ENCODE peak calls at places on chromosomes 1 and 21, in five cellular contexts. F, E, U, P and M are unnamed samples. For H3K27me3, the result is how much of the 10 kb centered on the place peaks cover.

GRCh38 chr1:164092603-164093353 is 466.2 kb upstream of the PBX1 start:
- DNase-seq in F (no peak), E (no peak), U (no peak), P (no peak), M (no peak)

GRCh38 chr1:115764541-115764940 is 4.0 kb downstream of the CASQ2 start:
- DNase-seq in F (no peak), E (peak), U (no peak), P (no peak), M (no peak)

GRCh38 chr1:2269193-2269921 is 41.2 kb downstream of the SKI start:
- DNase-seq in F (no peak), E (no peak), U (no peak), P (no peak), M (no peak)

GRCh38 chr1:20386682-20387081 is 96.0 kb downstream of the VWA5B1 start:
- DNase-seq in F (no peak), E (no peak), U (no peak), P (no peak), M (no peak)

GRCh38 chr1:2929335-2929734 is 91.9 kb upstream of the ACTRT2 start:
- DNase-seq in F (no peak), E (no peak), U (no peak), P (no peak), M (no peak)

GRCh38 chr1:10939654-10940450 is 72.6 kb upstream of the TARDBP start:
- DNase-seq in F (no peak), E (no peak), U (no peak), P (no peak), M (no peak)

GRCh38 chr1:155277896-155278688 is 829 bp downstream of the HCN3 start:
- DNase-seq in F (peak), E (peak), U (peak), P (peak), M (no peak)

GRCh38 chr1:212368073-212368484 is 46.6 kb downstream of the PACC1 start:
- DNase-seq in F (no peak), E (peak), U (no peak), P (peak), M (no peak)

GRCh38 chr1:210857724-210858123 is 276.2 kb downstream of the KCNH1 start:
- DNase-seq in F (no peak), E (no peak), U (no peak), P (no peak), M (no peak)

GRCh38 chr1:38685373-38685772 is 174.2 kb downstream of the RRAGC start:
- DNase-seq in F (no peak), E (no peak), U (no peak), P (no peak), M (no peak)

GRCh38 chr1:231611851-231612250 is 14.7 kb upstream of the DISC1 start:
- DNase-seq in F (no peak), E (no peak), U (no peak), P (no peak), M (no peak)

GRCh38 chr1:206115791-206116190 is 1.4 kb downstream of the AVPR1B start:
- DNase-seq in F (no peak), E (no peak), U (no peak), P (no peak), M (no peak)

GRCh38 chr1:234932506-234932905 is 196.1 kb downstream of the TOMM20 start:
- DNase-seq in F (no peak), E (no peak), U (no peak), P (no peak), M (no peak)

GRCh38 chr21:36710729-36711048 is 11.8 kb downstream of the SIM2 start:
- DNase-seq in F (peak), E (no peak), U (no peak), P (no peak), M (no peak)

GRCh38 chr1:66925944-66926343 is 1.2 kb downstream of the MIER1 start:
- DNase-seq in F (no peak), E (no peak), U (no peak), P (no peak), M (no peak)

GRCh38 chr1:101291562-101292035 is 54.8 kb downstream of the S1PR1 start:
- DNase-seq in F (no peak), E (peak), U (no peak), P (no peak), M (no peak)

GRCh38 chr21:33033094-33033951 is 7.6 kb downstream of the OLIG2 start:
- DNase-seq in F (no peak), E (no peak), U (no peak), P (no peak), M (no peak)

GRCh38 chr1:169879034-169879835 is 14.5 kb downstream of the SCYL3 start:
- DNase-seq in F (no peak), E (no peak), U (no peak), P (no peak), M (no peak)

GRCh38 chr1:163320891-163321290 is 863 bp upstream of the NUF2 start:
- DNase-seq in F (no peak), E (no peak), U (no peak), P (no peak), M (no peak)

GRCh38 chr1:247747616-247748015 is 325 bp downstream of the OR14A2 start:
- DNase-seq in F (no peak), E (peak), U (no peak), P (no peak), M (no peak)

GRCh38 chr1:234848972-234849641 is 239.1 kb upstream of the IRF2BP2 start:
- DNase-seq in F (no peak), E (peak), U (no peak), P (no peak), M (no peak)

DNA sequence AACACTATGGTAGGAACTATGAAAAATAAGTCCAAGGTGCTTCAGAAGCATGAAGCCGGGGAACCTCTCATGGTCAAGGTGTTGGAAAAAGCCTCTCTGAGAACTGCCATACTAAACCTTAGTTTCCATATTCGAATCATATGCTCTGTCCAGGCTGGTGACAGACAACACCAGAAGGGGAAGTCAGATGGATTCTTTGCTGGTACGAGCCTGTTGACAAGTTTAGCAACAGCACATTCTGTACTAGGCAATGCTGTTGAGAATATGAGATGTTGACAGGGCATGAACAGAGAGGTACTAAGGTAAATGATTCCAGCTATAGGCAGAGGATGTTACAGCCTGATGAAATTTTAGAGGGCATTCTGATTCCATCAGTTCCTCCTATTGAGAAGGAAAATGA is 461.3 kb upstream of the ZRANB2 start:
- DNase-seq in F (no peak), E (no peak), U (no peak), P (no peak), M (no peak)
- TF ChIP-seq CTCF in F (no peak), E (no peak), U (no peak), P (no peak), M (no peak)

GRCh38 chr1:23908453-23909341 is 4.5 kb downstream of the CNR2 start:
- DNase-seq in F (no peak), E (no peak), U (no peak), P (no peak), M (no peak)
- H3K27me3 ChIP-seq in F (under half), E (under half), U (half or more), P (under half), M (under half)

GRCh38 chr1:52264530-52265115 is 101.4 kb downstream of the CC2D1B start:
- DNase-seq in F (no peak), E (no peak), U (no peak), P (no peak), M (no peak)
- TF ChIP-seq CTCF in F (peak), E (peak), U (peak), P (no peak), M (no peak)

GRCh38 chr21:44899768-44900558 is 20.7 kb downstream of the ITGB2 start:
- DNase-seq in F (peak), E (no peak), U (peak), P (no peak), M (no peak)

GRCh38 chr21:44897326-44898010 is 23.2 kb downstream of the ITGB2 start:
- DNase-seq in F (no peak), E (no peak), U (peak), P (peak), M (no peak)

GRCh38 chr21:44896561-44897286 is 23.2 kb upstream of the PTTG1IP start:
- DNase-seq in F (no peak), E (no peak), U (peak), P (no peak), M (no peak)

GRCh38 chr21:44898851-44899767 is 21.6 kb downstream of the ITGB2 start:
- DNase-seq in F (peak), E (no peak), U (peak), P (no peak), M (no peak)

DNA sequence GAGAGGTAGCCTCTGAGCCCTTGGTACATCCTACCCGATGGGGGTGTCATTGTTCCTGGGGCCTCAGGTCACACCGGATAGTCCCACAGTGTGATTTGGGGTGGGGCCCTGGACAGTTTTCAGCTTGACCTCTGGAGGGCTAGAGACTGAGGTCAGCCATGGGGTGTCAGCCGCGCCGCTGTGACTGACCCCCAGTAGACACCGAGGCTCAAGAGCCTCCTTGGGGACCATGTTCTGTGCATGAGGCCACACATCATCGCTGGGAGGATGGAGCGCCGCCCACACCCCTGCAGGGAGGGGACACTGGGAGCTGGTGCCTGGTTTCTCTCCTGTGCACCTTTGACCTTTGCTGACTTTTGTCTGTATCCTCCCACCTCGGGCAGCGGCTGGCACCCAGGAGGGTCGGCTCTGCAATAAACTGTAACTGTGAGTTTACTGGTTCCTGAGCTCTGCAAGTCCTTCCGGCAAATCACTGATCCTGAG is 22.6 kb downstream of the ITGB2 start:
- DNase-seq in F (no peak), E (no peak), U (no peak), P (no peak), M (no peak)
- H3K27me3 ChIP-seq in F (under half), E (under half), U (under half), P (under half), M (under half)

GRCh38 chr1:208741296-208741695 is 497.1 kb upstream of the PLXNA2 start:
- DNase-seq in F (no peak), E (no peak), U (no peak), P (no peak), M (no peak)
- TF ChIP-seq CTCF in F (no peak), E (no peak), U (no peak), P (no peak), M (no peak)

GRCh38 chr1:143643148-143643885 is 328.5 kb downstream of the FAM72C start:
- DNase-seq in F (peak), E (no peak), U (no peak), P (no peak), M (no peak)
- H3K27me3 ChIP-seq in F (half or more), E (under half), U (half or more), P (under half), M (under half)

DNA sequence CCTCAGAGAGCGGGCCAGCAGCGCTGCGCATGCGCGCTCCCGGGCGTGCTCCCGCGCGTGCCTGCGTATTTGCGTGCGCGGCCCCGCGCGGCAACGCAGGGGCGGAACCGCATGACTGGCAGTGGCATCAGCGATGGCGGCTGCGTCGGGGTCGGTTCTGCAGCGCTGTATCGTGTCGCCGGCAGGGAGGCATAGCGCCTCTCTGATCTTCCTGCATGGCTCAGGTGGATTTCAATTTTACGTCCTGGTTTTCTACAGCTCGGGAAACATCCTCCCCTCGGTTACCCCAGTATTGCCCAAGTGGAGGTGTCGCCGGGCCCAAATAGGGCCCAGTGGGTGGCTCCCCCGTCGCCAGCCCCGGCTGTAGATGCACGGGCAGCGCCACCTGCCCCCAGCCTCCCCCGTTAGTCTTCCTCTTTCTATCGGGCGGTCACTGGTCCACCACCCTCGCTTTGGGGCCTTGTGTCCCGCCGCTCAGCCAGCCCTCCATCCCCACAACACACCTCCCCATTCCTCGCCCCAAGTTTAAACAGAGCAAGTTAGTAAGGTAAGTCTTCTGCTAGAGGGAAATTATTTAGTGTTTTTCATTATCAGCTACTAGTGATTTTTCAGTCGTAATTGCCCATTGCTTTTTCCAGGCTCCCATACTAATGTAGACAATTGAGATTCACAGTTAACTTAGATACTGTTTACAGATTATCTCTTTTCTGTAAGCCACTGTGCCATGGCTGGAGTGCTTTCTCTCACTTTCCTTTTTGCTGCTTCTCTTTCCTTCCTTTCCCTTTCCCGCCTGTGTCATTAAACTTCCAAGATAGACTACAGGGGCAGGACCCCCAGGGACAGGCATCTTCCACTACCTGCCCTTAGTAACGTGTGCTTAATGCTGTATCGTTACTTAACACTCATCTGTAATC is at the start of gene LYPLAL1:
- DNase-seq in F (peak), E (peak), U (peak), P (peak), M (peak)
- TF ChIP-seq CTCF in F (peak), E (peak), U (no peak), P (peak), M (peak)

DNA sequence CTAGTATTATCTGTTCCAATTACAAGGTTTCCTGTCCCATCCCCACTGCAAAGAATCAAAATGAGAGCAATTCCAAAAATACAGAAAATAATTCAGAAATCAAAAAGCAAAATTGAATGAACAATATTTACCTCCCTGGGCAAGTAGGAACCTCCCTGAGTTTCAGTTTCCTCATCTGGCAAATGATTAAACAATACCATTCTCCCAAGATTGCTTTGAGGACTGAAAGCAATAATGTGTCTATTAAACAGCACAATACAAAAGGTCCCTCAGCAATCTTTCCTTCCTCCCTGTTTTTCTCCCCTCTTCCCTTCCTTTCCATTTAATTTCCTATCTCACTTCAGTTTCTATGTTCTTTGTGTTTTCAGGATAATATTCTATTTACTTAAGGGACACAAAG is 171.0 kb downstream of the ZC3H11B start:
- DNase-seq in F (no peak), E (no peak), U (no peak), P (no peak), M (no peak)
- H3K27me3 ChIP-seq in F (under half), E (under half), U (under half), P (under half), M (under half)